ENCODE peak calls at places on chromosomes 6 and 20, in seven cellular contexts. J is transverse colon, G is stomach, V is HepG2, A is H1, U is sigmoid colon, I is GM12878. R is an unnamed sample.

GRCh38 chr6:133621751-133622150 is 267.2 kb upstream of the TCF21 start:
- DNase-seq in J (no peak), G (no peak), V (no peak), A (no peak), U (no peak), I (no peak), R (no peak)

GRCh38 chr20:63627129-63627699 is 313 bp upstream of the GMEB2 start:
- DNase-seq in J (peak), G (peak), V (peak), A (peak), U (peak), I (peak), R (peak)

GRCh38 chr6:35050988-35051330 is 90.2 kb downstream of the TCP11 start:
- DNase-seq in J (no peak), G (no peak), V (no peak), A (no peak), U (peak), I (no peak), R (no peak)

GRCh38 chr6:19569563-19569962 is 267.6 kb upstream of the ID4 start:
- DNase-seq in J (no peak), G (no peak), V (no peak), A (no peak), U (no peak), I (no peak), R (no peak)

GRCh38 chr6:63805808-63806572 is 170.4 kb downstream of the PHF3 start:
- DNase-seq in J (no peak), G (no peak), V (peak), A (no peak), U (no peak), I (no peak), R (peak)

GRCh38 chr6:39113788-39114187 is 1.2 kb downstream of the SAYSD1 start:
- DNase-seq in J (no peak), G (no peak), V (no peak), A (no peak), U (no peak), I (no peak), R (no peak)

GRCh38 chr6:112296122-112296521 is 41.8 kb upstream of the LAMA4 start:
- DNase-seq in J (no peak), G (no peak), V (peak), A (no peak), U (no peak), I (no peak), R (no peak)

GRCh38 chr6:43142101-43142500 is 29.0 kb upstream of the SRF start:
- DNase-seq in J (no peak), G (no peak), V (no peak), A (no peak), U (no peak), I (no peak), R (no peak)

GRCh38 chr20:15491564-15491963 is 1081.7 kb downstream of the KIF16B start:
- DNase-seq in J (no peak), G (peak), V (no peak), A (peak), U (no peak), I (no peak), R (no peak)

GRCh38 chr6:13927203-13927602 is 2.5 kb downstream of the RNF182 start:
- DNase-seq in J (no peak), G (no peak), V (no peak), A (no peak), U (no peak), I (no peak), R (no peak)
- TF ChIP-seq EP300 in J (no peak), G (no peak), V (no peak), A (no peak), U (no peak), I (no peak), R (no peak)

GRCh38 chr20:44836596-44837120 is 26.3 kb upstream of the RIMS4 start:
- DNase-seq in J (no peak), G (no peak), V (no peak), A (no peak), U (no peak), I (no peak), R (no peak)
- TF ChIP-seq POLR2AphosphoS5 in J (no peak), G (no peak), V (no peak), A (no peak), U (no peak), I (no peak), R (no peak)

GRCh38 chr6:8337147-8337546 is 98.2 kb downstream of the SLC35B3 start:
- DNase-seq in J (no peak), G (no peak), V (no peak), A (no peak), U (no peak), I (no peak), R (no peak)
- H3K4me3 ChIP-seq in J (no peak), G (no peak), V (no peak), A (no peak), U (no peak), I (no peak), R (no peak)

DNA sequence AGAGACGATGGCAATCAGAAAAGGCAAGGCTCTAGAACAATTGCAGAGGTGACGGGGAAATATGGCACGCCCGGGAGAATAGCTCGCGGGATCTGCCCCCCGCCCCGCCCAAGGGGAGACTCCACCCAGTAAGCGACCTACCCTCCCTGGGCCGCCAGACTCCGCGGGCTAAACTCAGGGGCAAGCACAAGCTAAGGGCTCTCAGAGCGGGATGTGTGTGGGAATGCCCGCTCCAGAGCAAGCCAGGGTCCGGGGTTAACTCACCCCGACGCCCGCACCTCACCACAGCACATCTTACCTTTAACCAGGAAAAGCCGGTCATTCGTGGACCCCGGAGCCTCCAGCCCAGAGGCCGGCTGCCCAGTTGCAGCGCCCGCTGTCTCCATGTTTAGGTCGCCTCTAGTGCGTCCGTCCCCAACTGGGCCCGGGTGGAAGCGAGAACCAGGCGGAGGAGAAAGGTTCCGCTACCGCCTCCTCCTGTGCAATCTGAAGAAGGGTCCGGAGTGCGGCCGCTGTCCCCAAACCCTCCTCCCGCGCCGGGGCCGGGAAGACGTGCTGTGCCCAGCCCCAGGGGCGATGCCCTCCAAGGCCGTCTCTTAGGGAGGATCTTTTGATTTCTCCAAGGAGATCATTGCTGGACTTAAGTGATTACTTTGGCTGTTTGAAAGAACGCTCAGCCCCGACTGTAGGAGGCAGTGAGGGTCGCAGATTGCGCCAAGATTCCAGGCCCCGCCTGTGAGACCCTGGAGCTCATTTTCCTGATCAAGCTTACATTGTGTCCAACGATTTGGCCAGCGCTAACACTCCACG is at the start of gene TMEM242:
- DNase-seq in J (peak), G (peak), V (peak), A (no peak), U (peak), I (peak), R (peak)
- TF ChIP-seq EP300 in J (no peak), G (no peak), V (peak), A (peak), U (no peak), I (no peak), R (no peak)

GRCh38 chr20:34085544-34086040 is 26.5 kb downstream of the EIF2S2 start:
- DNase-seq in J (no peak), G (no peak), V (no peak), A (no peak), U (no peak), I (no peak), R (no peak)
- TF ChIP-seq POLR2AphosphoS5 in J (no peak), G (no peak), V (no peak), A (no peak), U (no peak), I (no peak), R (no peak)

R was measured in upper lobe of left lung.